ENCODE peak calls at places on chromosomes 6 and 20, in eight cellular contexts. One of them, this sample, is unnamed.

GRCh38 chr6:169775321-169775720 is 23.9 kb downstream of the ERMARD start:
- DNase-seq in body of pancreas: no peak
- DNase-seq in PC-3: no peak
- DNase-seq in HEK293T: peak
- DNase-seq in activated T-helper 1 cell treated with anti-CD3 and anti-CD28 coated beads, Interleukin-12 subunit alpha, Interleukin-12 subunit beta, Interleukin-2, Interleukin-4 antibody, amounts not matched to agents 30 ng/mL and 10 ng/mL and 1 ng/mL, durations not matched to agents 14 hours and 24 hours and 36 hours: no peak
- DNase-seq in posterior cingulate gyrus: no peak
- DNase-seq in AG09309: no peak
- DNase-seq in AG04450: no peak
- DNase-seq in this sample: no peak

GRCh38 chr6:33782561-33782960 is 6.4 kb downstream of the LEMD2 start:
- DNase-seq in body of pancreas: no peak
- DNase-seq in PC-3: no peak
- DNase-seq in HEK293T: no peak
- DNase-seq in activated T-helper 1 cell treated with anti-CD3 and anti-CD28 coated beads, Interleukin-12 subunit alpha, Interleukin-12 subunit beta, Interleukin-2, Interleukin-4 antibody, amounts not matched to agents 30 ng/mL and 10 ng/mL and 1 ng/mL, durations not matched to agents 14 hours and 24 hours and 36 hours: no peak
- DNase-seq in posterior cingulate gyrus: no peak
- DNase-seq in AG09309: no peak
- DNase-seq in AG04450: no peak
- DNase-seq in this sample: no peak

GRCh38 chr6:121627761-121628160 is 192.3 kb downstream of the GJA1 start:
- DNase-seq in body of pancreas: no peak
- DNase-seq in PC-3: no peak
- DNase-seq in HEK293T: no peak
- DNase-seq in activated T-helper 1 cell treated with anti-CD3 and anti-CD28 coated beads, Interleukin-12 subunit alpha, Interleukin-12 subunit beta, Interleukin-2, Interleukin-4 antibody, amounts not matched to agents 30 ng/mL and 10 ng/mL and 1 ng/mL, durations not matched to agents 14 hours and 24 hours and 36 hours: no peak
- DNase-seq in posterior cingulate gyrus: no peak
- DNase-seq in AG09309: no peak
- DNase-seq in AG04450: no peak
- DNase-seq in this sample: no peak

GRCh38 chr6:5999688-6000608 is 6.8 kb downstream of the NRN1 start:
- DNase-seq in body of pancreas: no peak
- DNase-seq in PC-3: no peak
- DNase-seq in HEK293T: no peak
- DNase-seq in activated T-helper 1 cell treated with anti-CD3 and anti-CD28 coated beads, Interleukin-12 subunit alpha, Interleukin-12 subunit beta, Interleukin-2, Interleukin-4 antibody, amounts not matched to agents 30 ng/mL and 10 ng/mL and 1 ng/mL, durations not matched to agents 14 hours and 24 hours and 36 hours: no peak
- DNase-seq in posterior cingulate gyrus: no peak
- DNase-seq in AG09309: no peak
- DNase-seq in AG04450: no peak
- DNase-seq in this sample: no peak

GRCh38 chr6:160991411-160992322 is at the start of gene MAP3K4:
- DNase-seq in body of pancreas: peak
- DNase-seq in PC-3: peak
- DNase-seq in HEK293T: peak
- DNase-seq in activated T-helper 1 cell treated with anti-CD3 and anti-CD28 coated beads, Interleukin-12 subunit alpha, Interleukin-12 subunit beta, Interleukin-2, Interleukin-4 antibody, amounts not matched to agents 30 ng/mL and 10 ng/mL and 1 ng/mL, durations not matched to agents 14 hours and 24 hours and 36 hours: peak
- DNase-seq in posterior cingulate gyrus: peak
- DNase-seq in AG09309: no peak
- DNase-seq in AG04450: no peak
- DNase-seq in this sample: peak

GRCh38 chr6:2426561-2427340 is 181.3 kb upstream of the GMDS start:
- DNase-seq in body of pancreas: no peak
- DNase-seq in PC-3: no peak
- DNase-seq in HEK293T: no peak
- DNase-seq in activated T-helper 1 cell treated with anti-CD3 and anti-CD28 coated beads, Interleukin-12 subunit alpha, Interleukin-12 subunit beta, Interleukin-2, Interleukin-4 antibody, amounts not matched to agents 30 ng/mL and 10 ng/mL and 1 ng/mL, durations not matched to agents 14 hours and 24 hours and 36 hours: no peak
- DNase-seq in posterior cingulate gyrus: no peak
- DNase-seq in AG09309: peak
- DNase-seq in AG04450: no peak
- DNase-seq in this sample: no peak

GRCh38 chr6:119865466-119866350 is 516.1 kb upstream of the MAN1A1 start:
- DNase-seq in body of pancreas: no peak
- DNase-seq in PC-3: peak
- DNase-seq in HEK293T: no peak
- DNase-seq in activated T-helper 1 cell treated with anti-CD3 and anti-CD28 coated beads, Interleukin-12 subunit alpha, Interleukin-12 subunit beta, Interleukin-2, Interleukin-4 antibody, amounts not matched to agents 30 ng/mL and 10 ng/mL and 1 ng/mL, durations not matched to agents 14 hours and 24 hours and 36 hours: no peak
- DNase-seq in posterior cingulate gyrus: no peak
- DNase-seq in AG09309: no peak
- DNase-seq in AG04450: no peak
- DNase-seq in this sample: no peak

GRCh38 chr20:4607287-4607713 is 114.4 kb upstream of the PRND start:
- DNase-seq in body of pancreas: peak
- DNase-seq in PC-3: peak
- DNase-seq in HEK293T: peak
- DNase-seq in activated T-helper 1 cell treated with anti-CD3 and anti-CD28 coated beads, Interleukin-12 subunit alpha, Interleukin-12 subunit beta, Interleukin-2, Interleukin-4 antibody, amounts not matched to agents 30 ng/mL and 10 ng/mL and 1 ng/mL, durations not matched to agents 14 hours and 24 hours and 36 hours: peak
- DNase-seq in posterior cingulate gyrus: peak
- DNase-seq in AG09309: peak
- DNase-seq in AG04450: peak
- DNase-seq in this sample: peak

GRCh38 chr20:10922521-10922920 is 248.7 kb upstream of the JAG1 start:
- DNase-seq in body of pancreas: no peak
- DNase-seq in PC-3: no peak
- DNase-seq in HEK293T: no peak
- DNase-seq in activated T-helper 1 cell treated with anti-CD3 and anti-CD28 coated beads, Interleukin-12 subunit alpha, Interleukin-12 subunit beta, Interleukin-2, Interleukin-4 antibody, amounts not matched to agents 30 ng/mL and 10 ng/mL and 1 ng/mL, durations not matched to agents 14 hours and 24 hours and 36 hours: no peak
- DNase-seq in posterior cingulate gyrus: no peak
- DNase-seq in AG09309: no peak
- DNase-seq in AG04450: no peak
- DNase-seq in this sample: no peak

GRCh38 chr6:13573669-13574110 is 711 bp upstream of the SIRT5 start:
- DNase-seq in body of pancreas: peak
- DNase-seq in PC-3: peak
- DNase-seq in HEK293T: no peak
- DNase-seq in activated T-helper 1 cell treated with anti-CD3 and anti-CD28 coated beads, Interleukin-12 subunit alpha, Interleukin-12 subunit beta, Interleukin-2, Interleukin-4 antibody, amounts not matched to agents 30 ng/mL and 10 ng/mL and 1 ng/mL, durations not matched to agents 14 hours and 24 hours and 36 hours: no peak
- DNase-seq in posterior cingulate gyrus: peak
- DNase-seq in AG09309: no peak
- DNase-seq in AG04450: no peak
- DNase-seq in this sample: peak

GRCh38 chr6:79250107-79250514 is 15.6 kb upstream of the HMGN3 start:
- DNase-seq in body of pancreas: no peak
- DNase-seq in PC-3: no peak
- DNase-seq in HEK293T: peak
- DNase-seq in activated T-helper 1 cell treated with anti-CD3 and anti-CD28 coated beads, Interleukin-12 subunit alpha, Interleukin-12 subunit beta, Interleukin-2, Interleukin-4 antibody, amounts not matched to agents 30 ng/mL and 10 ng/mL and 1 ng/mL, durations not matched to agents 14 hours and 24 hours and 36 hours: no peak
- DNase-seq in posterior cingulate gyrus: peak
- DNase-seq in AG09309: no peak
- DNase-seq in AG04450: no peak
- DNase-seq in this sample: peak

GRCh38 chr6:3137057-3137777 is 18.7 kb downstream of the BPHL start:
- DNase-seq in body of pancreas: no peak
- DNase-seq in PC-3: no peak
- DNase-seq in HEK293T: no peak
- DNase-seq in activated T-helper 1 cell treated with anti-CD3 and anti-CD28 coated beads, Interleukin-12 subunit alpha, Interleukin-12 subunit beta, Interleukin-2, Interleukin-4 antibody, amounts not matched to agents 30 ng/mL and 10 ng/mL and 1 ng/mL, durations not matched to agents 14 hours and 24 hours and 36 hours: no peak
- DNase-seq in posterior cingulate gyrus: no peak
- DNase-seq in AG09309: no peak
- DNase-seq in AG04450: no peak
- DNase-seq in this sample: no peak

GRCh38 chr20:61567204-61567603 is 315.1 kb downstream of the CDH4 start:
- DNase-seq in body of pancreas: no peak
- DNase-seq in PC-3: no peak
- DNase-seq in HEK293T: no peak
- DNase-seq in activated T-helper 1 cell treated with anti-CD3 and anti-CD28 coated beads, Interleukin-12 subunit alpha, Interleukin-12 subunit beta, Interleukin-2, Interleukin-4 antibody, amounts not matched to agents 30 ng/mL and 10 ng/mL and 1 ng/mL, durations not matched to agents 14 hours and 24 hours and 36 hours: no peak
- DNase-seq in posterior cingulate gyrus: no peak
- DNase-seq in AG09309: no peak
- DNase-seq in AG04450: no peak
- DNase-seq in this sample: no peak

GRCh38 chr20:9054176-9054575 is 14.7 kb upstream of the PLCB4 start:
- DNase-seq in body of pancreas: no peak
- DNase-seq in PC-3: no peak
- DNase-seq in HEK293T: no peak
- DNase-seq in activated T-helper 1 cell treated with anti-CD3 and anti-CD28 coated beads, Interleukin-12 subunit alpha, Interleukin-12 subunit beta, Interleukin-2, Interleukin-4 antibody, amounts not matched to agents 30 ng/mL and 10 ng/mL and 1 ng/mL, durations not matched to agents 14 hours and 24 hours and 36 hours: no peak
- DNase-seq in posterior cingulate gyrus: no peak
- DNase-seq in AG09309: no peak
- DNase-seq in AG04450: no peak
- DNase-seq in this sample: no peak

GRCh38 chr6:11120273-11121005 is 8.9 kb upstream of the ERVFRD-1 start:
- DNase-seq in body of pancreas: no peak
- DNase-seq in PC-3: peak
- DNase-seq in HEK293T: peak
- DNase-seq in activated T-helper 1 cell treated with anti-CD3 and anti-CD28 coated beads, Interleukin-12 subunit alpha, Interleukin-12 subunit beta, Interleukin-2, Interleukin-4 antibody, amounts not matched to agents 30 ng/mL and 10 ng/mL and 1 ng/mL, durations not matched to agents 14 hours and 24 hours and 36 hours: no peak
- DNase-seq in posterior cingulate gyrus: no peak
- DNase-seq in AG09309: no peak
- DNase-seq in AG04450: no peak
- DNase-seq in this sample: peak

GRCh38 chr6:65787787-65788186 is 80.8 kb upstream of the EYS start:
- DNase-seq in body of pancreas: no peak
- DNase-seq in PC-3: no peak
- DNase-seq in HEK293T: no peak
- DNase-seq in activated T-helper 1 cell treated with anti-CD3 and anti-CD28 coated beads, Interleukin-12 subunit alpha, Interleukin-12 subunit beta, Interleukin-2, Interleukin-4 antibody, amounts not matched to agents 30 ng/mL and 10 ng/mL and 1 ng/mL, durations not matched to agents 14 hours and 24 hours and 36 hours: no peak
- DNase-seq in posterior cingulate gyrus: no peak
- DNase-seq in AG09309: no peak
- DNase-seq in AG04450: no peak
- DNase-seq in this sample: no peak

GRCh38 chr6:147297663-147298313 is 93.6 kb downstream of the STXBP5 start:
- DNase-seq in body of pancreas: no peak
- DNase-seq in PC-3: no peak
- DNase-seq in HEK293T: no peak
- DNase-seq in activated T-helper 1 cell treated with anti-CD3 and anti-CD28 coated beads, Interleukin-12 subunit alpha, Interleukin-12 subunit beta, Interleukin-2, Interleukin-4 antibody, amounts not matched to agents 30 ng/mL and 10 ng/mL and 1 ng/mL, durations not matched to agents 14 hours and 24 hours and 36 hours: no peak
- DNase-seq in posterior cingulate gyrus: no peak
- DNase-seq in AG09309: no peak
- DNase-seq in AG04450: no peak
- DNase-seq in this sample: no peak

GRCh38 chr6:166106076-166106686 is 61.5 kb downstream of the TBXT start:
- DNase-seq in body of pancreas: peak
- DNase-seq in PC-3: peak
- DNase-seq in HEK293T: peak
- DNase-seq in activated T-helper 1 cell treated with anti-CD3 and anti-CD28 coated beads, Interleukin-12 subunit alpha, Interleukin-12 subunit beta, Interleukin-2, Interleukin-4 antibody, amounts not matched to agents 30 ng/mL and 10 ng/mL and 1 ng/mL, durations not matched to agents 14 hours and 24 hours and 36 hours: peak
- DNase-seq in posterior cingulate gyrus: peak
- DNase-seq in AG09309: peak
- DNase-seq in AG04450: peak
- DNase-seq in this sample: peak

GRCh38 chr6:336159-337114 is 44.1 kb downstream of the DUSP22 start:
- DNase-seq in body of pancreas: no peak
- DNase-seq in PC-3: no peak
- DNase-seq in HEK293T: no peak
- DNase-seq in activated T-helper 1 cell treated with anti-CD3 and anti-CD28 coated beads, Interleukin-12 subunit alpha, Interleukin-12 subunit beta, Interleukin-2, Interleukin-4 antibody, amounts not matched to agents 30 ng/mL and 10 ng/mL and 1 ng/mL, durations not matched to agents 14 hours and 24 hours and 36 hours: no peak
- DNase-seq in posterior cingulate gyrus: no peak
- DNase-seq in AG09309: no peak
- DNase-seq in AG04450: no peak
- DNase-seq in this sample: no peak

GRCh38 chr6:169991913-169992312 is 240.5 kb downstream of the ERMARD start:
- DNase-seq in body of pancreas: no peak
- DNase-seq in PC-3: no peak
- DNase-seq in HEK293T: no peak
- DNase-seq in activated T-helper 1 cell treated with anti-CD3 and anti-CD28 coated beads, Interleukin-12 subunit alpha, Interleukin-12 subunit beta, Interleukin-2, Interleukin-4 antibody, amounts not matched to agents 30 ng/mL and 10 ng/mL and 1 ng/mL, durations not matched to agents 14 hours and 24 hours and 36 hours: no peak
- DNase-seq in posterior cingulate gyrus: no peak
- DNase-seq in AG09309: no peak
- DNase-seq in AG04450: no peak
- DNase-seq in this sample: no peak

GRCh38 chr6:13638626-13639025 is 23.5 kb downstream of the NOL7 start:
- DNase-seq in body of pancreas: no peak
- DNase-seq in PC-3: no peak
- DNase-seq in HEK293T: no peak
- DNase-seq in activated T-helper 1 cell treated with anti-CD3 and anti-CD28 coated beads, Interleukin-12 subunit alpha, Interleukin-12 subunit beta, Interleukin-2, Interleukin-4 antibody, amounts not matched to agents 30 ng/mL and 10 ng/mL and 1 ng/mL, durations not matched to agents 14 hours and 24 hours and 36 hours: no peak
- DNase-seq in posterior cingulate gyrus: no peak
- DNase-seq in AG09309: no peak
- DNase-seq in AG04450: no peak
- DNase-seq in this sample: no peak

GRCh38 chr6:168574699-168575195 is 133.8 kb downstream of the SMOC2 start:
- DNase-seq in body of pancreas: no peak
- DNase-seq in PC-3: no peak
- DNase-seq in HEK293T: no peak
- DNase-seq in activated T-helper 1 cell treated with anti-CD3 and anti-CD28 coated beads, Interleukin-12 subunit alpha, Interleukin-12 subunit beta, Interleukin-2, Interleukin-4 antibody, amounts not matched to agents 30 ng/mL and 10 ng/mL and 1 ng/mL, durations not matched to agents 14 hours and 24 hours and 36 hours: no peak
- DNase-seq in posterior cingulate gyrus: no peak
- DNase-seq in AG09309: no peak
- DNase-seq in AG04450: no peak
- DNase-seq in this sample: peak

GRCh38 chr20:7723284-7723683 is 217.0 kb downstream of the HAO1 start:
- DNase-seq in body of pancreas: no peak
- DNase-seq in PC-3: peak
- DNase-seq in HEK293T: no peak
- DNase-seq in activated T-helper 1 cell treated with anti-CD3 and anti-CD28 coated beads, Interleukin-12 subunit alpha, Interleukin-12 subunit beta, Interleukin-2, Interleukin-4 antibody, amounts not matched to agents 30 ng/mL and 10 ng/mL and 1 ng/mL, durations not matched to agents 14 hours and 24 hours and 36 hours: no peak
- DNase-seq in posterior cingulate gyrus: no peak
- DNase-seq in AG09309: no peak
- DNase-seq in AG04450: no peak
- DNase-seq in this sample: no peak

GRCh38 chr20:51348866-51349265 is 193.7 kb downstream of the NFATC2 start:
- DNase-seq in body of pancreas: no peak
- DNase-seq in PC-3: no peak
- DNase-seq in HEK293T: no peak
- DNase-seq in activated T-helper 1 cell treated with anti-CD3 and anti-CD28 coated beads, Interleukin-12 subunit alpha, Interleukin-12 subunit beta, Interleukin-2, Interleukin-4 antibody, amounts not matched to agents 30 ng/mL and 10 ng/mL and 1 ng/mL, durations not matched to agents 14 hours and 24 hours and 36 hours: no peak
- DNase-seq in posterior cingulate gyrus: no peak
- DNase-seq in AG09309: no peak
- DNase-seq in AG04450: no peak
- DNase-seq in this sample: no peak

GRCh38 chr20:61756966-61757677 is 308.6 kb downstream of the TAF4 start:
- DNase-seq in body of pancreas: no peak
- DNase-seq in PC-3: no peak
- DNase-seq in HEK293T: no peak
- DNase-seq in activated T-helper 1 cell treated with anti-CD3 and anti-CD28 coated beads, Interleukin-12 subunit alpha, Interleukin-12 subunit beta, Interleukin-2, Interleukin-4 antibody, amounts not matched to agents 30 ng/mL and 10 ng/mL and 1 ng/mL, durations not matched to agents 14 hours and 24 hours and 36 hours: no peak
- DNase-seq in posterior cingulate gyrus: no peak
- DNase-seq in AG09309: no peak
- DNase-seq in AG04450: no peak
- DNase-seq in this sample: no peak

GRCh38 chr6:86609549-86610388 is 327.6 kb upstream of the HTR1E start:
- DNase-seq in body of pancreas: no peak
- DNase-seq in PC-3: no peak
- DNase-seq in HEK293T: no peak
- DNase-seq in activated T-helper 1 cell treated with anti-CD3 and anti-CD28 coated beads, Interleukin-12 subunit alpha, Interleukin-12 subunit beta, Interleukin-2, Interleukin-4 antibody, amounts not matched to agents 30 ng/mL and 10 ng/mL and 1 ng/mL, durations not matched to agents 14 hours and 24 hours and 36 hours: no peak
- DNase-seq in posterior cingulate gyrus: no peak
- DNase-seq in AG09309: no peak
- DNase-seq in AG04450: no peak
- DNase-seq in this sample: no peak

GRCh38 chr6:82040405-82041221 is 206.9 kb downstream of the IBTK start:
- DNase-seq in body of pancreas: peak
- DNase-seq in PC-3: peak
- DNase-seq in HEK293T: peak
- DNase-seq in activated T-helper 1 cell treated with anti-CD3 and anti-CD28 coated beads, Interleukin-12 subunit alpha, Interleukin-12 subunit beta, Interleukin-2, Interleukin-4 antibody, amounts not matched to agents 30 ng/mL and 10 ng/mL and 1 ng/mL, durations not matched to agents 14 hours and 24 hours and 36 hours: no peak
- DNase-seq in posterior cingulate gyrus: peak
- DNase-seq in AG09309: no peak
- DNase-seq in AG04450: peak
- DNase-seq in this sample: peak

GRCh38 chr6:168133707-168134398 is 54.8 kb upstream of the FRMD1 start:
- DNase-seq in body of pancreas: no peak
- DNase-seq in PC-3: no peak
- DNase-seq in HEK293T: no peak
- DNase-seq in activated T-helper 1 cell treated with anti-CD3 and anti-CD28 coated beads, Interleukin-12 subunit alpha, Interleukin-12 subunit beta, Interleukin-2, Interleukin-4 antibody, amounts not matched to agents 30 ng/mL and 10 ng/mL and 1 ng/mL, durations not matched to agents 14 hours and 24 hours and 36 hours: no peak
- DNase-seq in posterior cingulate gyrus: no peak
- DNase-seq in AG09309: no peak
- DNase-seq in AG04450: no peak
- DNase-seq in this sample: no peak

GRCh38 chr6:144443157-144443556 is 158.0 kb downstream of the UTRN start:
- DNase-seq in body of pancreas: no peak
- DNase-seq in PC-3: no peak
- DNase-seq in HEK293T: no peak
- DNase-seq in activated T-helper 1 cell treated with anti-CD3 and anti-CD28 coated beads, Interleukin-12 subunit alpha, Interleukin-12 subunit beta, Interleukin-2, Interleukin-4 antibody, amounts not matched to agents 30 ng/mL and 10 ng/mL and 1 ng/mL, durations not matched to agents 14 hours and 24 hours and 36 hours: no peak
- DNase-seq in posterior cingulate gyrus: no peak
- DNase-seq in AG09309: no peak
- DNase-seq in AG04450: no peak
- DNase-seq in this sample: no peak

GRCh38 chr20:577167-577791 is 32.8 kb downstream of the TCF15 start:
- DNase-seq in body of pancreas: no peak
- DNase-seq in PC-3: peak
- DNase-seq in HEK293T: peak
- DNase-seq in activated T-helper 1 cell treated with anti-CD3 and anti-CD28 coated beads, Interleukin-12 subunit alpha, Interleukin-12 subunit beta, Interleukin-2, Interleukin-4 antibody, amounts not matched to agents 30 ng/mL and 10 ng/mL and 1 ng/mL, durations not matched to agents 14 hours and 24 hours and 36 hours: no peak
- DNase-seq in posterior cingulate gyrus: no peak
- DNase-seq in AG09309: no peak
- DNase-seq in AG04450: no peak
- DNase-seq in this sample: peak

GRCh38 chr20:19628570-19629134 is 129.4 kb upstream of the RIN2 start:
- DNase-seq in body of pancreas: peak
- DNase-seq in PC-3: peak
- DNase-seq in HEK293T: peak
- DNase-seq in activated T-helper 1 cell treated with anti-CD3 and anti-CD28 coated beads, Interleukin-12 subunit alpha, Interleukin-12 subunit beta, Interleukin-2, Interleukin-4 antibody, amounts not matched to agents 30 ng/mL and 10 ng/mL and 1 ng/mL, durations not matched to agents 14 hours and 24 hours and 36 hours: peak
- DNase-seq in posterior cingulate gyrus: peak
- DNase-seq in AG09309: peak
- DNase-seq in AG04450: peak
- DNase-seq in this sample: peak

GRCh38 chr20:11719153-11719552 is 198.5 kb upstream of the BTBD3 start:
- DNase-seq in body of pancreas: no peak
- DNase-seq in PC-3: no peak
- DNase-seq in HEK293T: no peak
- DNase-seq in activated T-helper 1 cell treated with anti-CD3 and anti-CD28 coated beads, Interleukin-12 subunit alpha, Interleukin-12 subunit beta, Interleukin-2, Interleukin-4 antibody, amounts not matched to agents 30 ng/mL and 10 ng/mL and 1 ng/mL, durations not matched to agents 14 hours and 24 hours and 36 hours: no peak
- DNase-seq in posterior cingulate gyrus: no peak
- DNase-seq in AG09309: no peak
- DNase-seq in AG04450: no peak
- DNase-seq in this sample: no peak

GRCh38 chr6:113856571-113857564 is at the start of gene MARCKS:
- DNase-seq in body of pancreas: peak
- DNase-seq in PC-3: peak
- DNase-seq in HEK293T: peak
- DNase-seq in activated T-helper 1 cell treated with anti-CD3 and anti-CD28 coated beads, Interleukin-12 subunit alpha, Interleukin-12 subunit beta, Interleukin-2, Interleukin-4 antibody, amounts not matched to agents 30 ng/mL and 10 ng/mL and 1 ng/mL, durations not matched to agents 14 hours and 24 hours and 36 hours: peak
- DNase-seq in posterior cingulate gyrus: peak
- DNase-seq in AG09309: peak
- DNase-seq in AG04450: peak
- DNase-seq in this sample: peak

GRCh38 chr6:71419954-71420692 is 131.5 kb downstream of the OGFRL1 start:
- DNase-seq in body of pancreas: peak
- DNase-seq in PC-3: peak
- DNase-seq in HEK293T: no peak
- DNase-seq in activated T-helper 1 cell treated with anti-CD3 and anti-CD28 coated beads, Interleukin-12 subunit alpha, Interleukin-12 subunit beta, Interleukin-2, Interleukin-4 antibody, amounts not matched to agents 30 ng/mL and 10 ng/mL and 1 ng/mL, durations not matched to agents 14 hours and 24 hours and 36 hours: no peak
- DNase-seq in posterior cingulate gyrus: peak
- DNase-seq in AG09309: no peak
- DNase-seq in AG04450: no peak
- DNase-seq in this sample: no peak